ENCODE peak calls at places on chromosome 22, in ten cellular contexts. Y, C, E, M, R, T, B, A, K and I are unnamed samples.

GRCh38 chr22:29394931-29395581 is 6.7 kb upstream of the AP1B1 start:
- DNase-seq in C (peak), B (peak), A (peak), T (peak), E (peak), K (peak), Y (peak), M (peak), R (no peak), I (peak)

GRCh38 chr22:32720924-32721323 is 80.6 kb upstream of the TIMP3 start:
- DNase-seq in K (peak), R (no peak), C (no peak), A (no peak), Y (no peak), T (no peak), B (no peak), M (no peak), E (no peak), I (no peak)

GRCh38 chr22:26318975-26319374 is 110.1 kb upstream of the ASPHD2 start:
- DNase-seq in R (no peak), A (no peak), K (no peak), C (no peak), E (no peak), B (no peak), Y (no peak), T (no peak), M (no peak), I (no peak)

GRCh38 chr22:49721211-49721763 is 106.4 kb downstream of the BRD1 start:
- DNase-seq in T (no peak), R (no peak), E (no peak), A (no peak), B (no peak), K (no peak), Y (no peak), M (no peak), C (no peak), I (no peak)

GRCh38 chr22:25109878-25110595 is 89.6 kb upstream of the CRYBB3 start:
- DNase-seq in C (no peak), Y (no peak), E (no peak), T (no peak), M (no peak), B (no peak), A (no peak), K (no peak), R (no peak), I (no peak)

GRCh38 chr22:50252081-50253045 is 1.3 kb upstream of the HDAC10 start:
- DNase-seq in A (no peak), K (peak), R (no peak), Y (peak), B (peak), C (peak), M (peak), T (peak), E (peak), I (peak)

GRCh38 chr22:50734343-50734771 is 3.6 kb upstream of the ACR start:
- DNase-seq in C (no peak), E (no peak), A (no peak), M (peak), Y (no peak), R (no peak), K (no peak), T (no peak), B (no peak), I (no peak)

GRCh38 chr22:20012741-20013331 is 3.8 kb downstream of the ARVCF start:
- DNase-seq in Y (no peak), T (no peak), R (no peak), E (no peak), M (no peak), K (no peak), B (no peak), C (no peak), A (no peak), I (no peak)

GRCh38 chr22:20106205-20106848 is 9.6 kb upstream of the RANBP1 start:
- DNase-seq in B (no peak), T (no peak), E (no peak), M (no peak), A (no peak), Y (no peak), R (no peak), C (no peak), K (no peak), I (no peak)

GRCh38 chr22:17589810-17590375 is 26.6 kb downstream of the SLC25A18 start:
- DNase-seq in A (no peak), T (no peak), R (no peak), C (no peak), Y (no peak), K (no peak), M (peak), B (no peak), E (no peak), I (no peak)

GRCh38 chr22:23847991-23848864 is 9.4 kb upstream of the DERL3 start:
- DNase-seq in C (no peak), E (no peak), K (no peak), A (no peak), R (no peak), B (peak), M (no peak), T (no peak), Y (no peak), I (no peak)

GRCh38 chr22:20881231-20881630 is 22.4 kb downstream of the SNAP29 start:
- DNase-seq in A (no peak), K (no peak), M (no peak), Y (no peak), R (no peak), E (no peak), B (no peak), C (no peak), T (no peak), I (no peak)

GRCh38 chr22:49738566-49738965 is 89.1 kb downstream of the BRD1 start:
- DNase-seq in B (no peak), M (no peak), R (no peak), T (no peak), K (no peak), Y (no peak), E (no peak), C (no peak), A (no peak), I (no peak)

GRCh38 chr22:47918936-47919505 is 1156.6 kb downstream of the TBC1D22A start:
- DNase-seq in A (no peak), R (no peak), Y (no peak), K (no peak), M (no peak), C (no peak), E (no peak), T (no peak), B (no peak), I (no peak)
- TF ChIP-seq CTCF in A (no peak), R (no peak), Y (no peak), K (no peak), M (no peak), C (no peak), E (no peak), T (no peak), B (no peak), I (no peak)

DNA sequence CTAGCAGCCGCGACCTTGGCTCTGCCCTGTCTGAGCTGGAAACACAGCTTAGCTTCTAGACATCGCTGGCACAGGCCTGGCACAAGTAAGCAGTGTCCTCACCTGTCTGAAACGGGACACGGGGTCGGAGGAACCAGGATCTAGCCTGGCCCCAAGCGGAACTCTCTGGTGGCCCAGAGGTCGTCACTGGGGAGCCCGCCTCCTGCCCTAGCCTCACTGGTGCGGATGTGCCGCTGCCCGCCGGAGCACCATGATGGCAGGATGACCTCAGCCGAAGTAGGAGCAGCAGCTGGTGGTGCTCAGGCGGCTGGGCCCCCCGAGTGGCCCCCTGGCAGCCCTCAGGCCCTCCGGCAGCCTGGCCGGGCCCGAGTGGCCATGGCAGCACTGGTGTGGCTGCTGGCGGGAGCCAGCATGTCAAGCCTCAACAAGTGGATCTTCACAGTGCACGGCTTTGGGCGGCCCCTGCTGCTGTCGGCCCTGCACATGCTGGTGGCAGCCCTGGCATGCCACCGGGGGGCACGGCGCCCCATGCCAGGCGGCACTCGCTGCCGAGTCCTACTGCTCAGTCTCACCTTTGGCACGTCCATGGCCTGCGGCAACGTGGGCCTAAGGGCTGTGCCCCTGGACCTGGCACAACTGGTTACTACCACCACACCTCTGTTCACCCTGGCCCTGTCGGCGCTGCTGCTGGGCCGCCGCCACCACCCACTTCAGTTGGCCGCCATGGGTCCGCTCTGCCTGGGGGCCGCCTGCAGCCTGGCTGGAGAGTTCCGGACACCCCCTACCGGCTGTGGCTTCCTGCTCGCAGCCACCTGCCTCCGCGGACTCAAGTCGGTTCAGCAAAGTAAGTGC is 871 bp downstream of the SLC35E4 start:
- DNase-seq in A (no peak), B (peak), E (no peak), R (no peak), K (no peak), T (peak), M (peak), C (peak), Y (peak), I (peak)
- TF ChIP-seq CTCF in A (no peak), B (no peak), E (no peak), R (no peak), K (no peak), T (no peak), M (no peak), C (no peak), Y (no peak), I (no peak)

GRCh38 chr22:37254206-37254866 is 10.3 kb upstream of the RAC2 start:
- DNase-seq in B (no peak), R (no peak), K (peak), M (no peak), C (no peak), T (no peak), E (no peak), A (no peak), Y (no peak), I (no peak)

GRCh38 chr22:37256075-37256726 is 12.1 kb upstream of the RAC2 start:
- DNase-seq in R (no peak), Y (no peak), A (no peak), K (no peak), T (no peak), E (no peak), B (no peak), M (no peak), C (no peak), I (no peak)

GRCh38 chr22:37254867-37255233 is 10.8 kb upstream of the RAC2 start:
- DNase-seq in Y (no peak), A (no peak), B (no peak), T (no peak), C (no peak), M (no peak), R (no peak), E (no peak), K (peak), I (no peak)

GRCh38 chr22:37255558-37256006 is 11.5 kb upstream of the RAC2 start:
- DNase-seq in A (no peak), R (no peak), B (no peak), K (no peak), C (no peak), Y (no peak), E (no peak), T (no peak), M (no peak), I (no peak)

GRCh38 chr22:37253164-37253660 is 9.1 kb upstream of the RAC2 start:
- DNase-seq in C (no peak), T (no peak), R (no peak), K (no peak), E (no peak), A (no peak), Y (no peak), M (no peak), B (no peak), I (no peak)
- TF ChIP-seq CTCF in C (no peak), T (no peak), R (no peak), K (peak), E (peak), A (peak), Y (no peak), M (no peak), B (no peak), I (no peak)

GRCh38 chr22:38190581-38190980 is 9.0 kb upstream of the PLA2G6 start:
- DNase-seq in R (no peak), Y (no peak), C (no peak), K (no peak), B (no peak), M (no peak), T (no peak), E (no peak), A (no peak), I (no peak)
- TF ChIP-seq CTCF in R (no peak), Y (no peak), C (no peak), K (no peak), B (no peak), M (no peak), T (no peak), E (no peak), A (no peak), I (no peak)

GRCh38 chr22:41504397-41504796 is 35.5 kb downstream of the ACO2 start:
- DNase-seq in E (peak), T (no peak), C (no peak), K (no peak), B (no peak), R (no peak), A (no peak), M (no peak), Y (no peak), I (no peak)

GRCh38 chr22:41498322-41498721 is 29.4 kb downstream of the ACO2 start:
- DNase-seq in E (no peak), T (peak), A (no peak), K (no peak), R (no peak), Y (no peak), M (no peak), B (no peak), C (no peak), I (no peak)

GRCh38 chr22:41499624-41500280 is 30.8 kb downstream of the ACO2 start:
- DNase-seq in B (no peak), C (no peak), K (no peak), T (no peak), E (no peak), Y (no peak), R (no peak), M (no peak), A (no peak), I (no peak)

GRCh38 chr22:41500303-41500702 is 31.4 kb downstream of the ACO2 start:
- DNase-seq in E (no peak), Y (no peak), B (no peak), M (no peak), A (no peak), R (no peak), C (no peak), T (no peak), K (no peak), I (no peak)

GRCh38 chr22:41501209-41501608 is 32.3 kb downstream of the ACO2 start:
- DNase-seq in B (no peak), R (no peak), C (no peak), T (no peak), E (no peak), Y (no peak), M (no peak), A (no peak), K (peak), I (no peak)
- TF ChIP-seq CTCF in B (no peak), R (no peak), C (no peak), T (no peak), E (peak), Y (no peak), M (no peak), A (no peak), K (peak), I (no peak)

DNA sequence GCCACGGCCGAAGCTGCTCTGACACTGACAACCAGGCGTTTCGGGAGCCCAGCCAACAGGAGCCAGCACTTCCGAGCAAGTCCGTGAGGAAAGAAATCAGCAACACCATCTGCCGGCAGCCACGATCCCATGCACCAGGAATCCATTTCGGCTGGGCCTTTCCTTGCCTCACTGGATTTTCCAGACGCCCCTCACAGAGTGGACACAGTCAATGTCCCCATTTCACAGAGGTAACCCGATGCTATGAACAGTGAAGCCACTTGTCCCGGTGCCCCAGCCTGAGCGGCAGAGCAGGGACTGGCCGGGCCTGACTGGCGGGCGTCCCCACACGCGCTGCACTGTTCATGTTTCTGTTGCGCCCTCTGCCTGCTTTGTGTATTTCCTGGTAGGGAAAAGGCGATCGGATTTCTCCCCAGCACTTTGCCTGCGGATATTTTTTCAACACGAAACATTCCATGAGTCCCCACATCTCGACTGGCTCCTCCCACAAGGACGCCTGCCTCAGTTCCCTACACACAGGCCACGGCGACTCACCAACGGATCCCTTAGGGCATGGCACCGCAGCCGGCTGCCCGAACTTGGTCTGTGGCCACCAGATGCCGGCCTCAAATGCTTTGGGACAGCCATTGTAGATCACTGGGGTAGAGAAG is 55.3 kb downstream of the TRMU start:
- DNase-seq in E (no peak), T (no peak), Y (no peak), C (no peak), A (no peak), M (peak), R (peak), K (peak), B (peak), I (no peak)
- TF ChIP-seq CTCF in E (no peak), T (no peak), Y (no peak), C (no peak), A (no peak), M (no peak), R (peak), K (peak), B (peak), I (no peak)

DNA sequence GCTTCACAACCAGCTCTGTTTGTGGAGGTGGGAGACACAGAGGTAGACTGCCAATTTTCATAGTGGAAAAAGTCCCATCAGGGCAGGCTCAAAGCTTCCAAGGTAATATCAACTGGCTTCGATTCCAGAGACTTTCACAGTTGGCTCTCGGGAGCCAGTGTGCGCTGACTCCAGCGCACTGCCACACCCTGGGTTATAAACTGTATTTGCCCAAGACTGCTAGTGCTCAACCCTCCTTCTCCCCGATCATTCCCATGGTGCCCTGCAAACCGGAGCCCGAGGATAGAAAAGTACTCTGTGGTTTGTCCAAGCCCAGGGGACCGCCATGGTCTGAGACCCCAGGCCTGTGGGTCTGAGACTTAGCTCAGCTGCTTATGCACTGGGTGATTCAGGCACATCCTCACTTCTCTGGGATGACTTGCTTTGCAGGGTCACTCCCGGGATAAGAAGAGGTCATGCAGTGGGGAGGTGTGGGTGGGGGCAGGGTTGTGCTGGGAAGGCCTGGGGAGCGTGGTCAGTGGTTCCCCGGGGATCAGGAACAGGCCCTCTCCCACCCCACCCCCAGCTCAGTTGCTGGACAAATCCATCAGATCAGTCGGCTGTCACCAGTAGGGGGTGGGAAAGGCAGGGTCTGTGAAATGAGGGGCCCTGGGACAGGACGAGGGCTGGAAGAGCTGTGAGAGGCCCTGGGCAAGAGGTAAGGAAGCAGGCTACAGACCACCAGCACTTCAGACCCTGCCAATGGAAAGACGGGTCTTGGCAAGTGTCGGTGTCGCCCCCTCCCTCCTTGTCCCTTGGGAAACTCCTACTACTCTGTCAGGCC is 26.7 kb upstream of the PICK1 start:
- DNase-seq in T (no peak), K (no peak), Y (no peak), E (no peak), A (no peak), M (no peak), B (peak), C (no peak), R (no peak), I (no peak)
- TF ChIP-seq CTCF in T (no peak), K (peak), Y (no peak), E (no peak), A (no peak), M (no peak), B (no peak), C (no peak), R (no peak), I (no peak)

GRCh38 chr22:43783777-43784176 is 28.3 kb downstream of the EFCAB6 start:
- DNase-seq in T (no peak), E (no peak), K (peak), R (no peak), C (no peak), M (no peak), Y (no peak), A (no peak), B (no peak), I (no peak)
- TF ChIP-seq CTCF in T (no peak), E (peak), K (peak), R (no peak), C (no peak), M (no peak), Y (no peak), A (peak), B (no peak), I (no peak)